ENCODE peak calls at places on chromosomes 5 and 9, in ten cellular contexts. Q is OCI-LY7, N is PC-3, X is GM23338, S is MM.1S, D is hepatocyte, M is GM23248, Z is SK-N-SH, F is PC-9, O is Karpas-422. L is an unnamed sample. For H3K9me2, the result is how much of the 10 kb centered on the place peaks cover.

GRCh38 chr5:94241288-94241651 is 377.1 kb downstream of the KIAA0825 start:
- DNase-seq in D (no peak), S (no peak), F (no peak), X (no peak), Q (no peak), N (peak), M (peak), Z (no peak), O (no peak), L (peak)

GRCh38 chr9:68595868-68596267 is 55.2 kb upstream of the TMEM252 start:
- DNase-seq in S (no peak), N (no peak), O (no peak), Z (no peak), D (no peak), X (no peak), Q (no peak), F (no peak), M (no peak), L (no peak)

GRCh38 chr9:127874301-127875216 is 2.9 kb downstream of the AK1 start:
- DNase-seq in D (no peak), X (no peak), S (no peak), Z (no peak), O (no peak), Q (no peak), F (peak), N (peak), M (peak), L (no peak)

GRCh38 chr5:65133473-65134110 is 348.1 kb downstream of the ADAMTS6 start:
- DNase-seq in D (no peak), Q (no peak), Z (no peak), M (peak), S (no peak), F (no peak), O (no peak), X (no peak), N (no peak), L (no peak)

GRCh38 chr9:114238919-114239879 is 83.7 kb upstream of the ORM1 start:
- DNase-seq in M (peak), O (no peak), Q (peak), N (no peak), X (peak), Z (peak), S (no peak), F (no peak), D (peak), L (no peak)

GRCh38 chr9:123569343-123569694 is 213.3 kb downstream of the CRB2 start:
- DNase-seq in S (no peak), N (no peak), Q (no peak), D (no peak), O (no peak), M (peak), F (no peak), Z (no peak), X (no peak), L (no peak)

GRCh38 chr9:119026120-119026519 is 343.1 kb downstream of the BRINP1 start:
- DNase-seq in F (no peak), N (no peak), S (no peak), Z (peak), O (no peak), Q (no peak), M (peak), X (no peak), D (no peak), L (no peak)

GRCh38 chr9:16627967-16628366 is 242.5 kb downstream of the BNC2 start:
- DNase-seq in M (peak), Q (no peak), N (no peak), Z (peak), O (no peak), X (no peak), D (peak), F (no peak), S (no peak), L (no peak)

GRCh38 chr9:18489861-18490260 is 15.9 kb downstream of the ADAMTSL1 start:
- DNase-seq in X (no peak), S (no peak), O (no peak), Z (no peak), M (peak), D (no peak), Q (no peak), N (peak), F (no peak), L (no peak)

GRCh38 chr9:70983723-70984280 is 137.6 kb downstream of the TRPM3 start:
- DNase-seq in F (no peak), O (no peak), N (no peak), M (no peak), X (no peak), D (no peak), S (no peak), Z (no peak), Q (no peak), L (no peak)

GRCh38 chr5:79845448-79846197 is 145.4 kb downstream of the MTX3 start:
- DNase-seq in S (no peak), X (no peak), Z (no peak), Q (no peak), F (no peak), N (peak), O (no peak), D (no peak), M (peak), L (peak)

GRCh38 chr5:114305402-114306207 is 56.3 kb upstream of the KCNN2 start:
- DNase-seq in O (peak), S (peak), N (peak), Z (no peak), Q (peak), D (peak), F (no peak), X (peak), M (peak), L (no peak)

GRCh38 chr9:36504154-36504550 is 68.5 kb upstream of the MELK start:
- DNase-seq in X (no peak), D (no peak), N (no peak), O (peak), Z (no peak), M (no peak), S (no peak), F (no peak), Q (peak), L (no peak)

GRCh38 chr5:111512026-111512405 is 319 bp downstream of the STARD4 start:
- DNase-seq in Q (no peak), N (peak), Z (no peak), M (peak), F (no peak), S (peak), X (peak), D (peak), O (no peak), L (no peak)

GRCh38 chr5:59786271-59786805 is 107.2 kb downstream of the PDE4D start:
- DNase-seq in D (peak), Q (no peak), N (peak), X (no peak), F (peak), M (peak), O (no peak), S (no peak), Z (peak), L (no peak)

GRCh38 chr9:14193338-14193980 is 120.5 kb downstream of the NFIB start:
- DNase-seq in D (no peak), X (no peak), F (no peak), M (no peak), Q (no peak), Z (no peak), O (no peak), N (no peak), S (no peak), L (no peak)

GRCh38 chr9:111759762-111760639 is 34.7 kb downstream of the SHOC1 start:
- DNase-seq in M (peak), D (peak), O (peak), F (peak), S (peak), Z (peak), X (peak), N (peak), Q (peak), L (peak)

GRCh38 chr9:16367605-16368424 is 502.7 kb downstream of the BNC2 start:
- DNase-seq in Q (no peak), F (peak), S (no peak), Z (no peak), X (no peak), N (peak), D (no peak), O (peak), M (peak), L (no peak)

GRCh38 chr5:95731571-95732554 is 727 bp downstream of the RHOBTB3 start:
- DNase-seq in O (no peak), Q (no peak), F (peak), Z (peak), X (peak), M (peak), S (no peak), N (peak), D (peak), L (no peak)

GRCh38 chr5:115366223-115366622 is 69.8 kb upstream of the CCDC112 start:
- DNase-seq in X (no peak), M (peak), N (peak), O (no peak), Q (no peak), D (peak), Z (peak), S (no peak), F (peak), L (no peak)

GRCh38 chr5:148482196-148482595 is 98.4 kb downstream of the FBXO38 start:
- DNase-seq in F (no peak), M (no peak), D (no peak), S (no peak), Q (no peak), N (no peak), X (no peak), O (no peak), Z (no peak), L (no peak)

GRCh38 chr9:122205176-122205575 is 23.6 kb downstream of the LHX6 start:
- DNase-seq in M (no peak), N (no peak), Q (no peak), X (no peak), O (no peak), F (no peak), D (no peak), Z (no peak), S (no peak), L (no peak)

GRCh38 chr5:9151671-9152427 is 394.0 kb downstream of the SEMA5A start:
- DNase-seq in O (no peak), S (no peak), Z (no peak), Q (no peak), F (no peak), D (no peak), X (no peak), N (no peak), M (no peak), L (no peak)

GRCh38 chr5:31193026-31193425 is 460 bp upstream of the CDH6 start:
- DNase-seq in X (peak), M (no peak), N (no peak), O (no peak), F (no peak), Z (no peak), S (no peak), Q (no peak), D (no peak), L (no peak)

GRCh38 chr9:114588671-114589526 is 1.3 kb downstream of the ATP6V1G1 start:
- DNase-seq in Z (no peak), M (peak), F (no peak), N (peak), X (peak), D (peak), Q (peak), S (no peak), O (peak), L (no peak)

GRCh38 chr5:98314262-98314661 is 459.2 kb upstream of the RGMB start:
- DNase-seq in D (no peak), S (no peak), M (peak), F (no peak), X (no peak), O (no peak), N (peak), Z (no peak), Q (no peak), L (no peak)

GRCh38 chr9:98415782-98416181 is 160.3 kb upstream of the TBC1D2 start:
- DNase-seq in D (no peak), X (no peak), Q (no peak), M (no peak), Z (no peak), O (no peak), S (no peak), N (no peak), F (no peak), L (no peak)

GRCh38 chr5:95959964-95960801 is 1.5 kb downstream of the ELL2 start:
- DNase-seq in O (no peak), Q (no peak), X (no peak), N (no peak), D (peak), S (peak), Z (peak), F (peak), M (peak), L (no peak)

GRCh38 chr9:14428781-14429230 is 114.9 kb upstream of the NFIB start:
- DNase-seq in Q (peak), S (peak), X (peak), M (peak), F (peak), O (peak), Z (peak), D (peak), N (peak), L (peak)

GRCh38 chr5:110086658-110087388 is 397.1 kb downstream of the MAN2A1 start:
- DNase-seq in X (no peak), D (peak), F (no peak), N (peak), S (no peak), Z (no peak), Q (no peak), O (peak), M (peak), L (no peak)

GRCh38 chr5:54900906-54901725 is 84.3 kb downstream of the ESM1 start:
- DNase-seq in Q (no peak), Z (no peak), M (peak), F (no peak), S (no peak), D (peak), O (no peak), X (no peak), N (peak), L (no peak)

GRCh38 chr5:92944337-92944736 is 636.7 kb downstream of the NR2F1-AS1 start:
- DNase-seq in Z (no peak), F (no peak), S (no peak), N (no peak), Q (no peak), X (no peak), D (no peak), O (no peak), M (no peak), L (no peak)

GRCh38 chr5:92945630-92946097 is 635.4 kb downstream of the NR2F1-AS1 start:
- DNase-seq in N (peak), S (no peak), Q (no peak), X (no peak), O (no peak), D (no peak), Z (no peak), F (no peak), M (peak), L (no peak)

GRCh38 chr5:92942762-92943161 is 638.3 kb downstream of the NR2F1-AS1 start:
- DNase-seq in D (no peak), O (no peak), N (peak), S (no peak), M (no peak), Q (no peak), F (no peak), X (no peak), Z (no peak), L (no peak)

GRCh38 chr5:92944903-92945629 is 636.0 kb downstream of the NR2F1-AS1 start:
- DNase-seq in N (peak), Q (no peak), M (peak), Z (no peak), F (no peak), O (no peak), X (no peak), D (no peak), S (no peak), L (no peak)

DNA sequence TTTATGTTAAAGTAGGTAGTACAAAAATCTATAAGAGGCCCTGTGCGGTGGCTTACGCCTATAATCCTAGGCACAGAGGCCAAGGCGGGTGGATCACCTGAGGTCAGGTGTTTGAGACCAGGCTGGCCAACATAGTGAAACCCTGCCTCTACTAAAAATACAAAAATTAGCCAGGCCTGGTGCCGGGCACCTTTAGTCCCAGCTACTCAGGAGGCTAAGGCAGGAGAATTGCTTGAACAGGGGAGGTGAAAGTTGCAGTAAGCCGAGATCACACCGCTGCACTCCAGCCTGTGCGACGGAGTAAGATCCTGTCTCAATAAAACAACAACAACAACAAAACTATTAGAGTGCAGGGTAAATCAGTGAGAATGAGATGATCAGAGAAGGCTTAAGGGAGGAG is 634.5 kb downstream of the NR2F1-AS1 start:
- DNase-seq in M (no peak), D (no peak), Z (no peak), O (no peak), X (no peak), Q (no peak), F (no peak), S (no peak), N (no peak), L (no peak)
- H3K9me2 ChIP-seq in M (under half), D (under half), Z (under half), O (under half), X (under half), Q (under half), F (under half), S (under half), N (under half), L (under half)

GRCh38 chr9:133735894-133736293 is 2.3 kb downstream of the SARDH start:
- DNase-seq in X (no peak), Z (no peak), S (no peak), N (no peak), O (no peak), F (no peak), Q (no peak), D (no peak), M (no peak), L (no peak)
- H3K9me2 ChIP-seq in X (under half), Z (under half), S (under half), N (under half), O (under half), F (under half), Q (under half), D (under half), M (under half), L (under half)

DNA sequence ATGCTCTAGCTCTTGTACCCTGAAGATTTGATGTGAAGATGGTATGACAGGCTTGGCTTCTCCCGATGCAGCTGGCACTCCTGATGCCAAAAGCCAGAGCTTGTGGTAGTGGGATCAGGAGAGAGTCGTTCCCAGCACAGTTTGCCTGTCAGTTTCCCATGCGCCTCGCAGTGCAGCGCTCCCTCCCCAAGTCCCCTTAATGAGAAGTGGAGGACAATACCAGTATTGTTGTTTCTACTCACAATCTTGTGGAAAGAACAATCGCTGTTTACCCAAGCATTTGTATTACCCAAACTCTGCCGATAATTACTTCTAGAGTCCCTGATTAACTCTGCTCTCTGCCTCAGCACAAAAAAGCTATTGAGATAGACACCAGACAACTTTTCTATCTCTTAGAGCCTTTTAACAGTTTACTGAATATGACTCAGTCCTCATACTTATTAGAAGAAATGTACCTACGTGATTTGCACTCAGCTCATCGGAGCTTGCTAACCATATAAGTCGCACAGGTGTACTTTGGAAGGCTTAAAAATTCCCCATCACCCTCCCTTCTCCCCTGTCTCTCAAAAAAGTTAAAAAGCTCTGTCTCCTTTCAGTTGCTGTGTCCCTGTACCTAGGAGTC is 283.2 kb upstream of the TMEM161B start:
- DNase-seq in M (no peak), Q (no peak), Z (no peak), F (no peak), N (no peak), S (no peak), D (no peak), X (peak), O (no peak), L (no peak)
- H3K9me2 ChIP-seq in M (under half), Q (under half), Z (under half), F (under half), N (under half), S (under half), D (under half), X (under half), O (under half), L (under half)

DNA sequence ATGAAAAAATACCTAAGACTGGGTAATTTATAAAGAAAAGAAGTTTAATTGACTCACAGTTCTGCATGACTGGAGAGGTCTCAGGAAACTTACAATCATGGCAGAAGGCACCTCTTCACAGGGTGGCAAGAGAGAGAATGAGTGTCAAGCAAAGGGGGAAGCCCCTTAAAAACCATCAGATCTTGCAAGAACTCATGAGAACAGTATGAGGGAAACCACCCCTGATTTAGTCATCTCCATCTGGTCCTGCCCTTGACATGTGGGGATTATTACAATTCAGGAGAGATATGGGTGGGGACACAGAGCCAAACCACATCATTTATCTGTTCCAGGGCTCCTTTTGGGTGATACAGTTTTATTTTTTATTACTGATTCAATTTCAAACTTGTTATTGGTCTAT is 23.2 kb upstream of the ADAMTS16 start:
- DNase-seq in O (no peak), Q (no peak), S (no peak), X (no peak), D (no peak), F (no peak), Z (no peak), M (no peak), N (no peak), L (no peak)
- H3K9me2 ChIP-seq in O (under half), Q (under half), S (under half), X (under half), D (under half), F (under half), Z (under half), M (under half), N (under half), L (under half)

DNA sequence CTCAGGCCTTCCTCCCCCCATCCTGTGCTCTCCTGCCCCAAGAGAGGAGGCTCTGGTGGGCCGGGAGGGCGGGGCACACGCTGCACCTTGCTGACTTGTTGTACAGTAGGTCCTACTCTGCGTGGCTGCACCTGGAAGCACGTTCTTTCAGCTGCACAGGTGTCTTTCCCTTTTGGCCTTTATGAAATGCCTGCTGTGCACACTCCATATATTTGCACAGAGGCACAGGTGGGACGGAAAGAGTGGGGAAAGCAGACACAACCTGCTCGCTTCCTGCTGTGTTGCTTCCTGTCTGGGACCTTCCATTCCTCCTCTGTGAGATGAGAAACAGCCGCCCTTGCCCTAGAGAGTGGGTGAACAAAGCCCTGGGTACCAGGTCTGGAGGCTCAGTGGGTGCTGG is 4.8 kb downstream of the USP20 start:
- DNase-seq in O (peak), X (no peak), F (no peak), D (no peak), S (no peak), M (no peak), Z (no peak), Q (peak), N (no peak), L (no peak)
- H3K9me2 ChIP-seq in O (under half), X (under half), F (under half), D (under half), S (under half), M (under half), Z (under half), Q (under half), N (under half), L (under half)

L was measured in HCT116.